ENCODE peak calls at places on chromosomes 7 and 10, in five cellular contexts. T is aorta, V is sigmoid colon, K is upper lobe of right lung, S is upper lobe of left lung. Y is an unnamed sample.
A peak's percentile ranks its signal among the peaks of the same experiment; 100 is the strongest.

GRCh38 chr7:101549734-101550133 is 79.4 kb downstream of the MYL10 start:
- DNase-seq in T (peak; percentile 8), V (peak; percentile 32), K (peak; percentile 32), S (no peak), Y (peak; percentile 10)

GRCh38 chr7:12267542-12267941 is 56.4 kb downstream of the TMEM106B start:
- DNase-seq in T (no peak), V (no peak), K (no peak), S (no peak), Y (no peak)

GRCh38 chr10:24603333-24603732 is 120.4 kb downstream of the ARHGAP21 start:
- DNase-seq in T (no peak), V (no peak), K (no peak), S (no peak), Y (no peak)

GRCh38 chr7:3068568-3068967 is 24.9 kb upstream of the CARD11 start:
- DNase-seq in T (no peak), V (no peak), K (no peak), S (no peak), Y (no peak)

GRCh38 chr7:20158684-20159083 is 58.5 kb downstream of the MACC1 start:
- DNase-seq in T (no peak), V (no peak), K (no peak), S (no peak), Y (no peak)

GRCh38 chr7:108167460-108167859 is 37.3 kb upstream of the LAMB4 start:
- DNase-seq in T (no peak), V (no peak), K (no peak), S (no peak), Y (no peak)

GRCh38 chr10:84179059-84179710 is 5.6 kb downstream of the GPR15LG start:
- DNase-seq in T (no peak), V (no peak), K (no peak), S (no peak), Y (no peak)

GRCh38 chr10:74078037-74078436 is 72.6 kb downstream of the AP3M1 start:
- DNase-seq in T (no peak), V (no peak), K (no peak), S (no peak), Y (no peak)

GRCh38 chr7:146591976-146592375 is 475.4 kb downstream of the CNTNAP2 start:
- DNase-seq in T (no peak), V (no peak), K (no peak), S (no peak), Y (no peak)

GRCh38 chr7:78852951-78853350 is 600.5 kb downstream of the MAGI2 start:
- DNase-seq in T (no peak), V (no peak), K (no peak), S (no peak), Y (no peak)

GRCh38 chr10:128843972-128844371 is 623.1 kb upstream of the MGMT start:
- DNase-seq in T (no peak), V (no peak), K (no peak), S (no peak), Y (no peak)

GRCh38 chr10:76155961-76156360 is 724.5 kb downstream of the LRMDA start:
- DNase-seq in T (no peak), V (no peak), K (no peak), S (no peak), Y (no peak)

GRCh38 chr10:97821308-97822038 is 28.2 kb upstream of the GOLGA7B start:
- DNase-seq in T (no peak), V (no peak), K (no peak), S (no peak), Y (no peak)

GRCh38 chr10:132163278-132163765 is 23.4 kb upstream of the DPYSL4 start:
- DNase-seq in T (no peak), V (no peak), K (no peak), S (peak; percentile 76), Y (no peak)

GRCh38 chr10:132535065-132535651 is 2.4 kb upstream of the INPP5A start:
- DNase-seq in T (peak; percentile 51), V (peak; percentile 74), K (no peak), S (peak; percentile 41), Y (peak; percentile 62)

GRCh38 chr7:90982228-90982627 is 282.0 kb upstream of the FZD1 start:
- DNase-seq in T (no peak), V (no peak), K (no peak), S (no peak), Y (no peak)

GRCh38 chr7:6375346-6376101 is 72.2 kb downstream of the DAGLB start:
- DNase-seq in T (no peak), V (no peak), K (no peak), S (no peak), Y (no peak)

GRCh38 chr7:70356324-70356797 is 758.1 kb downstream of the AUTS2 start:
- DNase-seq in T (no peak), V (no peak), K (no peak), S (no peak), Y (no peak)

GRCh38 chr10:58488921-58489320 is 23.8 kb upstream of the BICC1 start:
- DNase-seq in T (no peak), V (no peak), K (no peak), S (no peak), Y (no peak)

GRCh38 chr10:115849197-115849596 is 423.8 kb downstream of the GFRA1 start:
- DNase-seq in T (no peak), V (no peak), K (no peak), S (no peak), Y (no peak)

GRCh38 chr10:59366310-59366709 is 4.0 kb upstream of the FAM13C start:
- DNase-seq in T (no peak), V (no peak), K (no peak), S (no peak), Y (no peak)

GRCh38 chr10:52777414-52777813 is 4.8 kb upstream of the MBL2 start:
- DNase-seq in T (no peak), V (no peak), K (no peak), S (no peak), Y (no peak)

GRCh38 chr10:120423350-120424197 is 33.5 kb upstream of the PLPP4 start:
- DNase-seq in T (no peak), V (no peak), K (peak; percentile 65), S (no peak), Y (no peak)

GRCh38 chr7:8056431-8056830 is 87.8 kb downstream of the GLCCI1 start:
- DNase-seq in T (no peak), V (no peak), K (no peak), S (no peak), Y (no peak)

GRCh38 chr10:57017356-57018037 is 656.4 kb upstream of the ZWINT start:
- DNase-seq in T (no peak), V (no peak), K (no peak), S (no peak), Y (no peak)

GRCh38 chr7:105156731-105157130 is 142.7 kb downstream of the KMT2E start:
- DNase-seq in T (no peak), V (no peak), K (no peak), S (no peak), Y (no peak)

GRCh38 chr10:106652279-106652678 is 512.2 kb downstream of the SORCS1 start:
- DNase-seq in T (no peak), V (no peak), K (no peak), S (peak; percentile 22), Y (no peak)

GRCh38 chr7:117193564-117193963 is 129.3 kb downstream of the WNT2 start:
- DNase-seq in T (no peak), V (no peak), K (no peak), S (no peak), Y (no peak)

GRCh38 chr10:94076325-94076841 is 82.7 kb downstream of the PLCE1 start:
- DNase-seq in T (no peak), V (no peak), K (no peak), S (no peak), Y (no peak)

GRCh38 chr7:141649865-141650499 is 52.0 kb downstream of the DENND11 start:
- DNase-seq in T (peak; percentile 71), V (peak; percentile 81), K (no peak), S (no peak), Y (peak; percentile 77)

GRCh38 chr7:151342102-151342646 is 562 bp downstream of the NUB1 start:
- DNase-seq in T (no peak), V (no peak), K (no peak), S (no peak), Y (no peak)

GRCh38 chr10:77592946-77593636 is 44.5 kb downstream of the KCNMA1 start:
- DNase-seq in T (peak; percentile 78), V (peak; percentile 70), K (no peak), S (no peak), Y (peak; percentile 78)

GRCh38 chr7:19069842-19070241 is 47.6 kb downstream of the TWIST1 start:
- DNase-seq in T (no peak), V (no peak), K (no peak), S (no peak), Y (no peak)

GRCh38 chr10:8967004-8967530 is 912.6 kb downstream of the GATA3 start:
- DNase-seq in T (no peak), V (no peak), K (no peak), S (no peak), Y (no peak)

GRCh38 chr10:69685802-69686585 is 55.9 kb downstream of the FAM241B start:
- DNase-seq in T (peak; percentile 93), V (peak; percentile 56), K (peak; percentile 66), S (peak; percentile 29), Y (peak; percentile 93)

GRCh38 chr7:71238541-71238940 is 106.6 kb downstream of the GALNT17 start:
- DNase-seq in T (no peak), V (no peak), K (no peak), S (no peak), Y (no peak)

GRCh38 chr7:147513451-147513850 is 1077.1 kb upstream of the C7orf33 start:
- DNase-seq in T (no peak), V (no peak), K (no peak), S (no peak), Y (no peak)

DNA sequence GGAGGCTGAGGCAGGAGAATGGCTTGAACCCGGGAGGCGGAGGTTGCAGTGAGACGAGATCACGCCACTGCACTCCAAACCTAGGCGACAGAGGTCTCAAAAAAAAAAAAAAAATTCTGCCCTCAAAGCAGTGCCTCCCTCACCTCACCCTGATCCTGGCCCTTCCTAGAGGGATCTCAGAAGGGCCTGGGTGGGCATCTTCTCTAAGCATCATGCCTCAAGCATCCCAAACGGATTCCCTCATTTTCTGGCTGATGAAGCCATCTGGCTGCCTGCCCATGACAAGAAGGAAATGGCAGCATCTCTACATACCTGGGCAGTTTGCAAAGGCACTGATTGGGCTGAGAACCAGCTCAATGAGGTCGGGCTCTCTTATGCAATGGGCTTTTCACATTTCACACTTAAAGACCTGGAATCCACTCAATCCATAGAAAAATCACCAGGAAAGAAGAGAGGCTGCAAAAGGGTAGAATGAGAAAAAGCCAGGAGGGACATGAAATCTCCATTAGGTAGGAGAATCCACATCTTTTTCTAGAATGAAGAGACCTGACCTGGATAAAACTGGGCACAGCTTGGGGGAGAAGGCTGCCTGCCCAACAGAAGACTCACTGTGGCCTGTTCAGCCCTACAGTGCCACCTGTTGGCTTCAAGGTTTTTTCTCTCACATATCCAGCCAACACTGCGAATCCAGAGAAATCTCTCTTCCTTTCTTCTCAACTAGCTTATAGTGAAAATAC is 48.1 kb downstream of the PDLIM1 start:
- DNase-seq in T (no peak), V (no peak), K (no peak), S (no peak), Y (peak; percentile 64)
- H3K36me3 ChIP-seq in T (peaks cover 10% of the 10 kb centered on the region), V (no peaks in the 10 kb centered on the region), K (peaks cover 79% of the 10 kb centered on the region), S (peaks cover 97% of the 10 kb centered on the region), Y (peaks cover 71% of the 10 kb centered on the region)

GRCh38 chr10:130128922-130129321 is 7.3 kb upstream of the GLRX3 start:
- DNase-seq in T (no peak), V (no peak), K (no peak), S (peak; percentile 74), Y (no peak)
- H3K36me3 ChIP-seq in T (no peaks in the 10 kb centered on the region), V (no peaks in the 10 kb centered on the region), K (no peaks in the 10 kb centered on the region), S (no peaks in the 10 kb centered on the region), Y (no peaks in the 10 kb centered on the region)

GRCh38 chr10:45438457-45439090 is 64.6 kb downstream of the ALOX5 start:
- DNase-seq in T (no peak), V (no peak), K (peak; percentile 39), S (no peak), Y (no peak)
- H3K36me3 ChIP-seq in T (no peaks in the 10 kb centered on the region), V (no peaks in the 10 kb centered on the region), K (no peaks in the 10 kb centered on the region), S (no peaks in the 10 kb centered on the region), Y (no peaks in the 10 kb centered on the region)

GRCh38 chr7:148809856-148810255 is 74.2 kb downstream of the EZH2 start:
- DNase-seq in T (no peak), V (no peak), K (no peak), S (no peak), Y (no peak)
- H3K36me3 ChIP-seq in T (no peaks in the 10 kb centered on the region), V (no peaks in the 10 kb centered on the region), K (peaks cover 4% of the 10 kb centered on the region), S (peaks cover 11% of the 10 kb centered on the region), Y (peaks cover 26% of the 10 kb centered on the region)